ENCODE peak calls at places on chromosome 22, in four cellular contexts. One of them, this sample, is unnamed.

GRCh38 chr22:19853058-19853878 is 1.4 kb downstream of the GNB1L start:
- DNase-seq in fibroblast of lung: no peak
- DNase-seq in astrocyte of the cerebellum: no peak
- DNase-seq in adrenal gland: peak
- DNase-seq in this sample: no peak

GRCh38 chr22:26845016-26845728 is 187.8 kb downstream of the MIAT start:
- DNase-seq in fibroblast of lung: no peak
- DNase-seq in adrenal gland: no peak
- DNase-seq in astrocyte of the cerebellum: no peak
- DNase-seq in this sample: no peak

GRCh38 chr22:26416670-26417270 is 12.3 kb upstream of the ASPHD2 start:
- DNase-seq in astrocyte of the cerebellum: peak
- DNase-seq in adrenal gland: peak
- DNase-seq in fibroblast of lung: no peak
- DNase-seq in this sample: no peak

GRCh38 chr22:17915188-17915587 is 109.2 kb downstream of the MICAL3 start:
- DNase-seq in fibroblast of lung: no peak
- DNase-seq in adrenal gland: no peak
- DNase-seq in astrocyte of the cerebellum: no peak
- DNase-seq in this sample: no peak

GRCh38 chr22:21582801-21583740 is 15.6 kb downstream of the UBE2L3 start:
- DNase-seq in adrenal gland: no peak
- DNase-seq in astrocyte of the cerebellum: no peak
- DNase-seq in fibroblast of lung: no peak
- DNase-seq in this sample: no peak

GRCh38 chr22:27997538-27997937 is 78.5 kb upstream of the PITPNB start:
- DNase-seq in astrocyte of the cerebellum: no peak
- DNase-seq in adrenal gland: no peak
- DNase-seq in fibroblast of lung: no peak
- DNase-seq in this sample: no peak

GRCh38 chr22:49960967-49961600 is 512 bp downstream of the PIM3 start:
- DNase-seq in astrocyte of the cerebellum: no peak
- DNase-seq in adrenal gland: peak
- DNase-seq in fibroblast of lung: no peak
- DNase-seq in this sample: peak

GRCh38 chr22:44625981-44626687 is 75.9 kb upstream of the PRR5 start:
- DNase-seq in astrocyte of the cerebellum: peak
- DNase-seq in adrenal gland: peak
- DNase-seq in fibroblast of lung: peak
- DNase-seq in this sample: peak

GRCh38 chr22:29396126-29396525 is 7.8 kb upstream of the AP1B1 start:
- DNase-seq in fibroblast of lung: no peak
- DNase-seq in adrenal gland: no peak
- DNase-seq in astrocyte of the cerebellum: no peak
- DNase-seq in this sample: peak

GRCh38 chr22:31490496-31490925 is 869 bp upstream of the EIF4ENIF1 start:
- DNase-seq in astrocyte of the cerebellum: peak
- DNase-seq in adrenal gland: peak
- DNase-seq in fibroblast of lung: peak
- DNase-seq in this sample: peak

GRCh38 chr22:19397729-19398094 is 33.8 kb downstream of the HIRA start:
- DNase-seq in fibroblast of lung: no peak
- DNase-seq in astrocyte of the cerebellum: no peak
- DNase-seq in adrenal gland: no peak
- DNase-seq in this sample: peak

GRCh38 chr22:49966041-49966715 is 5.6 kb downstream of the PIM3 start:
- DNase-seq in adrenal gland: peak
- DNase-seq in astrocyte of the cerebellum: no peak
- DNase-seq in fibroblast of lung: no peak
- DNase-seq in this sample: peak

DNA sequence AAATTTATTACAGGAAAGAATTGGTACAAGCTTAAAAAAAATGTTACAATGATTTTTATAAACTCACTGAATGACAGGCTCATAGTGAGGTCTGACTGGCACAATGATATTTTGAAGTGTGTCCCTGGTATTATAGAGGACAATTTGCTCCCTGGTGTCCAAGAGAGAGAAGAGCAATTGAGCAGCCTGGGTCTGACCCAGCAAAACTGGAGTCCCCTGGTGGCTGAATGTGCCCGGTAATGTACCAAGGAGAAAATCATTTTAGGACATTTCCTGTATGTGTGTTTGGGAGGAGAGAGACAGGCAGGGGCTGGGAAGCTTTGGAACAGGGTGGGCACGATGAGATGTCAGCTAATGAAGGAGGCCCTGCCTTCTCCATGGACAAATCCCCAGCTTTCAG is 125.3 kb downstream of the APOL5 start:
- DNase-seq in fibroblast of lung: peak
- DNase-seq in astrocyte of the cerebellum: no peak
- DNase-seq in adrenal gland: peak
- DNase-seq in this sample: no peak
- H3K4me3 ChIP-seq in fibroblast of lung: no peak
- H3K4me3 ChIP-seq in astrocyte of the cerebellum: no peak
- H3K4me3 ChIP-seq in adrenal gland: no peak
- H3K4me3 ChIP-seq in this sample: no peak

DNA sequence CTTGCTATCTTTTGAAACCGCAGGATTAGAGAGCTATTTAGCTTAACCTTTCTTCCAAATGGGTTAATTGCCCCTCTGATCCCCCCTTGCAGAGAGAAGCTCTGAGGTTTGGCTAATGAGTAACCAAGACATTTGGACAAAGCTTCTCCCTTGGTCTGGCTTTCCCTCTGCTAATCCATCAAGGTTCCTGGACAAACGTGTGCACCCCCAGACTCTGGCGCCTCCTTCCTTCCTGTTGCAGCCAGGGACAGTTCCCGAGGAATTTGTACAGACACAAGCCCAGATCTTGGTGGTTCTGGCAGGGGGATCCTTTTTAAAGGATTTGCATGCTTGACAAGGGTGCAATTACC is 1.6 kb downstream of the KIAA1671 start:
- DNase-seq in fibroblast of lung: no peak
- DNase-seq in adrenal gland: peak
- DNase-seq in astrocyte of the cerebellum: no peak
- DNase-seq in this sample: no peak
- TF ChIP-seq CTCF in fibroblast of lung: no peak
- TF ChIP-seq CTCF in adrenal gland: no peak
- TF ChIP-seq CTCF in astrocyte of the cerebellum: no peak
- TF ChIP-seq CTCF in this sample: no peak

DNA sequence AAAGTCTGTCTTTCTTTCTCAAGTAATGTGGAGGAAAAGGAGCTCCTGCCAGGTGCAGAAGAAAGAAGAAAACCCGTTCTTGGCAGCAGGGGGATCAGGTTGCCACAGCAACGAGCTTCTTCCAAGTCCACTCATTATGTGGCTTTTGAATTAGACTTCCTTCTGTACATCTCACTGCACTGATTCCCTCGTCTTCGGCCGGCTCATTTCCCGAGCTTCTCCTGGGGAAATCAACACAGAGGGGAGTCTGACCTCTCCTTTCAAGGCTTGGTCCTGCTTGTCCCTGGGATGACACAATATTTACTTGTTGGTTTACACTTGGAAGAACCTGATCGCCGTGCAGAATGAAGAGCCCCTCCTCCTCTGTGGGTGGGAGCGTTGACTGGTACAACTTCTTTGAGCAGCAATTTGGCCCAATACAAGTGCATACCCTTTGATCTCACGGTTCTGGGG is 35.3 kb downstream of the MCHR1 start:
- DNase-seq in fibroblast of lung: peak
- DNase-seq in adrenal gland: no peak
- DNase-seq in astrocyte of the cerebellum: peak
- DNase-seq in this sample: no peak
- H3K4me3 ChIP-seq in fibroblast of lung: no peak
- H3K4me3 ChIP-seq in adrenal gland: no peak
- H3K4me3 ChIP-seq in astrocyte of the cerebellum: no peak
- H3K4me3 ChIP-seq in this sample: no peak

DNA sequence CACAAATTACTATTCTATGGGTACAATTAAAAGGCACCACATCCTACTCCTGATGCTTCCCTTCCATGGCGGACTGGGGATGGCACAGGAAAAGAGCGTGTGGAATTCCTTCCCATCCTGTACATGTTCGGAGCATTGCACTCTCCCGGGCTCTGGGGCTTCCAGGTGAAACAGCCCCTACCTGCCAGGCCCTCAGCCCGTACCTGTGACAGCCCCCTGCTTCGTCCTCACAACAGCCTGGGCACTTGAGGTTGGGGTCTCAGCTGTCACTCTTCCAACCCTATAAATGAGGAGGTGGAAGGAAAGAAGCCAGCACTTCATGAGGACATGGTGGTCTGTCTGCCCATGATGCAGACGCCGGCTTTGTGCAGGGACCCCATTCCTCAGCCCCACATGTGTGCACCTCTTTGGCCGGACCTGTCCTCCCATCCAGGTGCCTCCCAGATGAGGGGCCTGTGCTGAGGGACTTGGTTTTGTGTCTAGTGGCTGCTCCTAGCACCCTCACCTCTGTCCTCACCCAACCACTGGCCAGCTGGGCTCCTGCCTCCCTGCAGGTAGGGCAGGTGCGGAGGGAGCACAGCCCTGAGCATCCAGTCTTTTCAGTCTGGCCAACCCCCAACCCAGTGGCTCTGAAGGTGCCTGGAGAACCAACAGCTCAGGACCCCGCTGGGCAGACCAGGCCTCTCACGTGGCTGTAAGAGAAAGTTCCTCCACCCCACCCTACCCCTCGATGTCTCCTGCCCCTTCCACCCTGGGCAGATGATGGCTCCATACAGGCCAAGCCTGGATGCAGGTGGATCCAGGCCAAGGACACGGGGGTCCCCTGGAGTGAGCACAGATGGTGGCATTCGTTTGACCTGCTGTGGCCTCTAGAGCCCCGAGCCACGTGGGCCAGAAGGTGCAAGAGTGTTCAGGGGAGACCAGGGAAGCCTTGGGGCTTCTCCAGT is 23.4 kb upstream of the WNT7B start:
- DNase-seq in fibroblast of lung: no peak
- DNase-seq in adrenal gland: peak
- DNase-seq in astrocyte of the cerebellum: no peak
- DNase-seq in this sample: no peak
- TF ChIP-seq CTCF in fibroblast of lung: no peak
- TF ChIP-seq CTCF in adrenal gland: no peak
- TF ChIP-seq CTCF in astrocyte of the cerebellum: no peak
- TF ChIP-seq CTCF in this sample: no peak

GRCh38 chr22:42074153-42074750 is at the start of gene PHETA2:
- DNase-seq in astrocyte of the cerebellum: no peak
- DNase-seq in fibroblast of lung: peak
- DNase-seq in adrenal gland: no peak
- DNase-seq in this sample: peak

GRCh38 chr22:42076764-42077485 is 2.6 kb upstream of the SMDT1 start:
- DNase-seq in astrocyte of the cerebellum: no peak
- DNase-seq in adrenal gland: no peak
- DNase-seq in fibroblast of lung: no peak
- DNase-seq in this sample: peak

GRCh38 chr22:42073568-42074152 is 388 bp upstream of the PHETA2 start:
- DNase-seq in adrenal gland: no peak
- DNase-seq in astrocyte of the cerebellum: no peak
- DNase-seq in fibroblast of lung: no peak
- DNase-seq in this sample: no peak

GRCh38 chr22:42074846-42075245 is 798 bp downstream of the PHETA2 start:
- DNase-seq in fibroblast of lung: no peak
- DNase-seq in astrocyte of the cerebellum: no peak
- DNase-seq in adrenal gland: no peak
- DNase-seq in this sample: no peak

GRCh38 chr22:42075277-42075676 is 1.2 kb downstream of the PHETA2 start:
- DNase-seq in astrocyte of the cerebellum: no peak
- DNase-seq in adrenal gland: no peak
- DNase-seq in fibroblast of lung: no peak
- DNase-seq in this sample: no peak
- H3K4me3 ChIP-seq in astrocyte of the cerebellum: no peak
- H3K4me3 ChIP-seq in adrenal gland: no peak
- H3K4me3 ChIP-seq in fibroblast of lung: no peak
- H3K4me3 ChIP-seq in this sample: no peak

GRCh38 chr22:37564111-37564711 is 3.9 kb downstream of the CDC42EP1 start:
- DNase-seq in adrenal gland: peak
- DNase-seq in astrocyte of the cerebellum: no peak
- DNase-seq in fibroblast of lung: peak
- DNase-seq in this sample: no peak
- TF ChIP-seq CTCF in adrenal gland: no peak
- TF ChIP-seq CTCF in astrocyte of the cerebellum: no peak
- TF ChIP-seq CTCF in fibroblast of lung: no peak
- TF ChIP-seq CTCF in this sample: no peak

DNA sequence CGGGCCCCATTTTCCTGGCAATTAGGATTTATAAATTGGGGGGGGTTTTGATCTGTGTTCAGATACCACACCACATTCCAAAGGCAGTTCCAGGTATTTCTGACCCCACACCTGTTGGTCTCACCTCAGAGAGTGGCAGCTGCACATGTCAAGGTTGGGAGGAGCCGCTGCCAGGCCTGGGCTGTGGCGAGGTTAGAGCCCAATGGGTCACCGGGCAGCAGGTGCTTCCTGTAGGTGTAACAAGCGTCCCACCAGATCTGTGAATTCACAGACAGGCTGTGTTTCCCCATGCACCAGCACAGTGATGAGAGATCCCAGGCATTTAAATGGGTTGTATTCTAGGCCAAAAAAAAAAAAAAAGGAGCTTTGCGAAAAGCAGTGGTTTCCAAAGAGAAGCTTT is 58.6 kb downstream of the CABIN1 start:
- DNase-seq in adrenal gland: no peak
- DNase-seq in fibroblast of lung: no peak
- DNase-seq in astrocyte of the cerebellum: no peak
- DNase-seq in this sample: no peak
- H3K4me3 ChIP-seq in adrenal gland: no peak
- H3K4me3 ChIP-seq in fibroblast of lung: no peak
- H3K4me3 ChIP-seq in astrocyte of the cerebellum: no peak
- H3K4me3 ChIP-seq in this sample: no peak

DNA sequence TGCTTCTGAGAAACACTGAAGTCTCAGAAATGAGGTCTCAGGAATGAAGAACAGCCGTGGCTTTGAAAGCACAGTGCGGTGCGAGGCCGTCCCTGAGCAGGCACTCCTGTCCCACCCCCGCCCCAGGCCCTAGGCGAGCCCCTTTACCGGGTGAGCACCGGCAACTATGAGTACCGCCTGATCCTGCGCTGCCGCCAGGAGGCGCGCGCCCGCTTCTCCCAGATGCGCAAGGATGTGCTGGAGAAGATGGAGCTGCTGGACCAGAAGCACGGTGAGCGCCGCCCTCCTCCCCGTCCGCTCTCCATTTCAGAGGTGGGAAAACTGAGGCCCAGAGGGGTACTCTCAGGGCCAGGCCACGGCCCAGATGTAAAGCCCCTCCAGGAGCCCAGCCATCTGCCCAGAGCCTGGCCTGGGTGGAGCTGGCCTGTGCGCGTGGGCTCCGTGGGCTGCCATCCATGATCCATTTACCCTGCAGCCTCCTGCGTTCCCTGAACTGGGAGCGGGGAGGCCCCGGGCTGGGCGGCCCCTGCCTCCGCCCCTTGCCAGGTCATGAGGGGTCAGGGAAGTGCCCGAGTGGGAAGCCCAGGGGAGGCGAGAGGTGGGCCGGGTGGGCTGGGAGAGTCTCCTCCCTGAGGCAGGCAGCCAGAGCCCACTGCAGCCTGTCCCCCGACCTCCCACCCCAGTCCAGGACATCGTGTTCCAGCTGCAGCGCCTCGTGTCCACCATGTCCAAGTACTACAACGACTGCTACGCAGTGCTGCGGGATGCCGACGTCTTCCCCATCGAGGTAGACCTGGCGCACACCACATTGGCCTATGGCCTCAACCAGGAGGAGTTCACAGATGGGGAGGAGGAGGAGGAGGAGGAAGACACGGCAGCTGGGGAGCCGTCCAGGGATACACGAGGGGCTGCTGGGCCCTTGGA is 9.5 kb downstream of the SLC16A8 start:
- DNase-seq in astrocyte of the cerebellum: no peak
- DNase-seq in fibroblast of lung: peak
- DNase-seq in adrenal gland: no peak
- DNase-seq in this sample: no peak
- TF ChIP-seq CTCF in astrocyte of the cerebellum: peak
- TF ChIP-seq CTCF in fibroblast of lung: peak
- TF ChIP-seq CTCF in adrenal gland: no peak
- TF ChIP-seq CTCF in this sample: no peak